ENCODE peak calls at places on chromosomes 3 and 15, in eight cellular contexts. F, W, D, B, T, K, E and U are unnamed samples.

GRCh38 chr3:69999191-70000027 is at the start of gene SAMMSON:
- DNase-seq in F (peak; percentile 78), W (no peak), D (no peak), B (peak; percentile 73), T (no peak), K (no peak), E (peak; percentile 55), U (no peak)

GRCh38 chr3:48273594-48274211 is 32.8 kb downstream of the ZNF589 start:
- DNase-seq in F (peak; percentile 56), W (peak; percentile 75), D (peak; percentile 57), B (peak; percentile 62), T (peak; percentile 54), K (peak; percentile 68), E (peak; percentile 73), U (no peak)

GRCh38 chr3:106294121-106294520 is 425.3 kb upstream of the CBLB start:
- DNase-seq in F (no peak), W (no peak), D (no peak), B (no peak), T (no peak), K (no peak), E (no peak), U (no peak)

GRCh38 chr15:73530649-73531048 is 87.7 kb downstream of the REC114 start:
- DNase-seq in F (no peak), W (no peak), D (no peak), B (peak; percentile 10), T (no peak), K (no peak), E (no peak), U (no peak)

GRCh38 chr3:160707187-160707789 is 30.3 kb downstream of the ARL14 start:
- DNase-seq in F (no peak), W (peak; percentile 52), D (no peak), B (peak; percentile 50), T (peak; percentile 23), K (peak; percentile 36), E (no peak), U (no peak)

GRCh38 chr15:51754267-51754666 is 2.9 kb downstream of the TMOD2 start:
- DNase-seq in F (no peak), W (no peak), D (no peak), B (no peak), T (no peak), K (no peak), E (no peak), U (no peak)

GRCh38 chr3:194083253-194084224 is 52.4 kb upstream of the HES1 start:
- DNase-seq in F (peak; percentile 71), W (no peak), D (no peak), B (no peak), T (no peak), K (no peak), E (no peak), U (no peak)

GRCh38 chr3:54994026-54994626 is 66.3 kb upstream of the LRTM1 start:
- DNase-seq in F (no peak), W (no peak), D (no peak), B (no peak), T (no peak), K (no peak), E (no peak), U (no peak)

GRCh38 chr3:22979581-22979980 is 223.5 kb upstream of the UBE2E2 start:
- DNase-seq in F (no peak), W (no peak), D (no peak), B (no peak), T (no peak), K (no peak), E (no peak), U (no peak)

GRCh38 chr3:94787734-94788133 is 724.9 kb downstream of the NSUN3 start:
- DNase-seq in F (no peak), W (no peak), D (no peak), B (no peak), T (no peak), K (no peak), E (no peak), U (no peak)

GRCh38 chr3:14491396-14492190 is 48.5 kb downstream of the GRIP2 start:
- DNase-seq in F (no peak), W (no peak), D (no peak), B (no peak), T (no peak), K (no peak), E (no peak), U (no peak)

GRCh38 chr3:124032351-124032880 is 40.5 kb upstream of the ROPN1 start:
- DNase-seq in F (peak; percentile 11), W (peak; percentile 22), D (no peak), B (no peak), T (peak; percentile 8), K (peak; percentile 41), E (no peak), U (no peak)

GRCh38 chr3:97910931-97911351 is 61.3 kb downstream of the RIOX2 start:
- DNase-seq in F (peak; percentile 52), W (no peak), D (no peak), B (no peak), T (no peak), K (no peak), E (no peak), U (no peak)

GRCh38 chr15:77419050-77419835 is 661 bp downstream of the PEAK1 start:
- DNase-seq in F (peak; percentile 78), W (peak; percentile 21), D (peak; percentile 27), B (peak; percentile 53), T (peak; percentile 45), K (peak; percentile 10), E (peak; percentile 64), U (no peak)

GRCh38 chr15:64112077-64112772 is 16.4 kb downstream of the SNX1 start:
- DNase-seq in F (no peak), W (no peak), D (no peak), B (no peak), T (no peak), K (no peak), E (no peak), U (no peak)

GRCh38 chr3:176032043-176032442 is 1165.2 kb downstream of the TBL1XR1 start:
- DNase-seq in F (no peak), W (no peak), D (no peak), B (peak; percentile 12), T (no peak), K (no peak), E (no peak), U (no peak)

DNA sequence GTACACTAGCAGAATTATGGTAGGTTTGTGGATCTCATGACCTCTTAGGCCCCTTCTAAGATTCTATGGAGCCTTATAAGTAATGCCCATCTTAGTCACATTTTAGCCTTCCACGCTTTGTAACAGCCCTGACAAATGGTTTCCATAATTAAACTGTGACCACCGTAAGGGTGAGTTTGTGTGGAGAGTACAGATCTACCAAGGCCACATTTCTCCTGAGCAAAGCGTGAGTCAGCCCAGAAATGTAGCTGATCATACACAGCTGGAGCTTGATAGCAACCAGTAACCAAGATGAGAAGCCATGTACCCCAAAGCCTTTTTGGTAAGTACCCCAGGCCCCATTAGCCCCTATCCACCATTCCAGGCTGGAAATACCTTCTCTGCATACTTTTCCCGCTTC is 31.7 kb downstream of the CHAC1 start:
- DNase-seq in F (no peak), W (no peak), D (no peak), B (peak; percentile 97), T (no peak), K (no peak), E (no peak), U (no peak)
- H3K27ac ChIP-seq in F (no peak overlapping the region), W (no peak overlapping the region), D (no peak overlapping the region), B (peak overlapping the region; percentile 81), T (no peak overlapping the region), K (no peak overlapping the region), E (no peak overlapping the region), U (no peak overlapping the region)

DNA sequence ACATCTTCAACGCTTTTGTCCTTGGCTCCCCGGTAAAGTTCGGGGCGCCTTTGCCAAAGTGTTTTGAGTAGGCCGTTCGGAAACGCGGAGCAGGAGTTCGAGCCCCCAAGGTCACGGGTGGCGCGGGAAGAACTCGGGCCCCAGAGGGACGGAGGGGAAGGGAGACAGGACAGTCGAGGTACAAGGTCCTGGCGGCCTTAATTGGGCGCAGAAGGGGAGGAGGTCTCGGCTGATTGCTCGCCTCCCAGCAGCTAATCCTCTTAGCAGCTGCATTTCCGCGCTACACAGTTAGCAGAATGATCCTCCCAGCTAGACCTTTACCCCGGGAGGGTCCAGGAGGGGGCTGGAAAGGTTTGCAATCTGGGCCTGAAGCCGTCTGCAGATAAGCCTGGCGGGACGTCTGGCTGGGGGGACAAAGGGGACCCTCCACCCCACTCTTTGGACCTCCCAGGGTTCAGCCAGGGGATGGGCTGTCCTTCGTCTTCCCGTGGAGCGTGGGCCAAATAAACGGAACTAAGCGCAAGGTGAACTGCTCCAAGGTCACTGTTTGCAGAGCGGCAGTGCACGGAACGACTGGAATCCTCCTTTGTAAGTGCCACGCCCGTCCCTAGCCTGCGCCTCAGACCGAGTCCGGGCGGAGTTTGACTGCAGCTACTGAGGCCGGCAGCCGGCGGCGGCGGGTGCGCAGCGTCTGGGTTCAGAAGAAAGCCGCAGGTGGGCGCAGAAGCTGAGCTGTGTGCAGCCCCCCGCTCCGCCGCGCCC is 7.2 kb downstream of the EOMES start:
- DNase-seq in F (no peak), W (no peak), D (peak; percentile 58), B (no peak), T (no peak), K (no peak), E (peak; percentile 74), U (no peak)
- H3K4me3 ChIP-seq in F (no peak overlapping the region), W (no peak overlapping the region), D (peak overlapping the region; percentile 68), B (no peak overlapping the region), T (peak overlapping the region; percentile 19), K (no peak overlapping the region), E (no peak overlapping the region), U (peak overlapping the region; percentile 34)

DNA sequence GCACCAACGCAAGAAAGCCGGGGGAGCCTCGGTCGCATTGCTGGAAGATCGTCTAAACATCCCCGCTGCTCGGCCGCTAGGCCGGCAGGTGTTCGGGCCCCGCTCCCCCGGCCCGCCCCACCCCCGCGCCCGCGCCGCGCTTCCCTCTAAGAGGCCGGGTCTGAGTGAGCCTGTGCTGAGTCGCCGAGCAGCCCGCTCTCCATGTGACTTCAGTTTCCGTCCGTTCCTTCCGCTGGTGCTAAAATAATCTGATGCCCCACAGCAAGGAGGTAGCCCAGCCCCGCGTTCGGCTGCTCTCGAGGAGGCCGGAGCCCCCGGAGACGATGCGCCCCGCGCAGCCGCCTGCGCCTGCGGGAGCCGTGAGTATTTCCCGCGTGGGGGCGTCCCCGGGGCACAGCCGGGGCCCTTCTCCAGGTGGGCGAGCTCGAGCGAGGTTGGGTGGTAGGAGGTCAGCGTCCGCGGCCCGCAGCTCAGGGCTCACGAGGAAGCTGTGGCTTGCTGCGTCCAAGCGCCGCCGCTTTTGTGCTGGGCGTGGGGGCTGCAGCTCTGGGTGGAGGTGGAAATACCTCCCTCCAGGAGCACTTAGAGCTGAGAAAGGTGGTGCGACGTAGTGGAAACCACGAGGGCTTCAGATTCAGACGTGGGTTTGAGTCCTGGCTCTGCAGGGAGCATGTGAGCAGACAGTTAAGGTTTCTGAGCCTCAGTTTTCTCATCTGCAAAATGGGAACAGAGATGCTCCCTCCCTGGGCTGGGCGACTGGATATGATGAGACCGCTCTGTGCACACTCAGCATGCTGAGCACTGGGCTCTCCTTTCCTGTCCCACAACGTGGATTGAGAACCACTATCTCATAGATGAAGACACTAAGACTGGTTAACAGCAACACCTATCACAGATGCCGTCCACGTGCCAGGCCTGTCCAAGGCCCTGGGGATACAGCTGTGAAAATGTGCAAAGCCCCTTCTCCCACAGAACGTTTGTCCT is at the start of gene NRROS:
- DNase-seq in F (peak; percentile 82), W (peak; percentile 69), D (peak; percentile 65), B (peak; percentile 38), T (no peak), K (peak; percentile 62), E (peak; percentile 64), U (peak; percentile 37)
- TF ChIP-seq POLR2A in F (peak; percentile 75), W (peak; percentile 14), D (no peak), B (no peak), T (no peak), K (peak; percentile 49), E (no peak), U (no peak)

GRCh38 chr3:72767927-72768880 is 80.0 kb downstream of the SHQ1 start:
- DNase-seq in F (no peak), W (no peak), D (no peak), B (no peak), T (no peak), K (no peak), E (no peak), U (no peak)
- H3K27ac ChIP-seq in F (no peak overlapping the region), W (no peak overlapping the region), D (no peak overlapping the region), B (no peak overlapping the region), T (no peak overlapping the region), K (peak overlapping the region; percentile 52), E (peak overlapping the region; percentile 24), U (no peak overlapping the region)